ENCODE peak calls at places on chromosomes 6 and 20, in nine cellular contexts. N is tibial nerve; Z is Peyer's patch; I is CD4-positive, alpha-beta memory T cell; L is heart left ventricle; T is ovary; U is A673; B is pancreas; S is astrocyte. P is an unnamed sample. For H3K4me1, the result is how much of the 10 kb centered on the place peaks cover.

GRCh38 chr20:37202267-37202943 is 23.1 kb upstream of the MROH8 start:
- DNase-seq in N (no peak), Z (peak), I (no peak), L (no peak), T (peak), U (peak), B (peak), S (peak), P (peak)

GRCh38 chr20:48597521-48598302 is 230.1 kb downstream of the PREX1 start:
- DNase-seq in N (no peak), Z (peak), I (no peak), L (no peak), T (no peak), U (no peak), B (no peak), S (no peak), P (no peak)

GRCh38 chr6:84728602-84729001 is 35.8 kb downstream of the TBX18 start:
- DNase-seq in N (no peak), Z (no peak), I (no peak), L (no peak), T (no peak), U (peak), B (no peak), S (no peak), P (no peak)

GRCh38 chr6:47524136-47524840 is 46.7 kb downstream of the CD2AP start:
- DNase-seq in N (no peak), Z (no peak), I (no peak), L (no peak), T (no peak), U (no peak), B (no peak), S (peak), P (no peak)

GRCh38 chr6:41025966-41026365 is 13.1 kb downstream of the UNC5CL start:
- DNase-seq in N (no peak), Z (no peak), I (no peak), L (no peak), T (no peak), U (no peak), B (no peak), S (no peak), P (peak)

GRCh38 chr20:38426006-38426405 is 9.1 kb downstream of the SNHG17 start:
- DNase-seq in N (no peak), Z (no peak), I (no peak), L (no peak), T (no peak), U (peak), B (no peak), S (peak), P (no peak)

GRCh38 chr20:7003598-7003997 is 236.1 kb downstream of the BMP2 start:
- DNase-seq in N (no peak), Z (no peak), I (no peak), L (no peak), T (no peak), U (no peak), B (no peak), S (peak), P (no peak)

GRCh38 chr20:49270177-49270576 is 7.7 kb downstream of the ZNFX1 start:
- DNase-seq in N (no peak), Z (no peak), I (no peak), L (no peak), T (no peak), U (no peak), B (no peak), S (peak), P (no peak)

GRCh38 chr20:15708984-15709598 is 864.2 kb downstream of the KIF16B start:
- DNase-seq in N (no peak), Z (peak), I (peak), L (peak), T (no peak), U (peak), B (peak), S (no peak), P (peak)

GRCh38 chr6:73152998-73153757 is 72.1 kb downstream of the KHDC1L start:
- DNase-seq in N (no peak), Z (no peak), I (no peak), L (no peak), T (no peak), U (peak), B (no peak), S (no peak), P (no peak)

GRCh38 chr6:168192195-168192900 is 113.3 kb upstream of the FRMD1 start:
- DNase-seq in N (no peak), Z (peak), I (no peak), L (no peak), T (no peak), U (peak), B (no peak), S (no peak), P (peak)

GRCh38 chr6:105981888-105982358 is 104.2 kb upstream of the PRDM1 start:
- DNase-seq in N (no peak), Z (no peak), I (no peak), L (no peak), T (no peak), U (no peak), B (no peak), S (no peak), P (no peak)

GRCh38 chr6:64013061-64013410 is 377.4 kb downstream of the PHF3 start:
- DNase-seq in N (no peak), Z (no peak), I (no peak), L (no peak), T (no peak), U (no peak), B (no peak), S (no peak), P (no peak)

GRCh38 chr6:170291271-170292110 is 613 bp upstream of the DLL1 start:
- DNase-seq in N (no peak), Z (peak), I (peak), L (peak), T (peak), U (peak), B (peak), S (no peak), P (peak)

GRCh38 chr6:53026526-53026925 is 31.4 kb upstream of the GSTA4 start:
- DNase-seq in N (no peak), Z (no peak), I (no peak), L (no peak), T (no peak), U (no peak), B (no peak), S (no peak), P (no peak)

GRCh38 chr6:154474636-154475428 is 35.7 kb downstream of the CNKSR3 start:
- DNase-seq in N (no peak), Z (no peak), I (no peak), L (no peak), T (no peak), U (no peak), B (no peak), S (peak), P (peak)

GRCh38 chr6:74605942-74606341 is 599.9 kb downstream of the COL12A1 start:
- DNase-seq in N (no peak), Z (no peak), I (no peak), L (no peak), T (no peak), U (no peak), B (no peak), S (no peak), P (no peak)

GRCh38 chr6:29510202-29510601 is 22.4 kb upstream of the MAS1L start:
- DNase-seq in N (no peak), Z (no peak), I (no peak), L (no peak), T (no peak), U (no peak), B (no peak), S (no peak), P (peak)

GRCh38 chr20:50554694-50555579 is 44.8 kb downstream of the PTPN1 start:
- DNase-seq in N (no peak), Z (no peak), I (no peak), L (no peak), T (no peak), U (no peak), B (no peak), S (no peak), P (no peak)

GRCh38 chr6:14665827-14666724 is 548.5 kb downstream of the CD83 start:
- DNase-seq in N (peak), Z (peak), I (no peak), L (no peak), T (no peak), U (no peak), B (no peak), S (peak), P (no peak)

GRCh38 chr20:44576297-44576696 is 6.1 kb upstream of the PKIG start:
- DNase-seq in N (no peak), Z (no peak), I (no peak), L (no peak), T (no peak), U (peak), B (no peak), S (no peak), P (no peak)

GRCh38 chr6:41690541-41691330 is 44.7 kb downstream of the TFEB start:
- DNase-seq in N (no peak), Z (no peak), I (no peak), L (no peak), T (no peak), U (no peak), B (no peak), S (no peak), P (no peak)

GRCh38 chr20:21615617-21616080 is 89.8 kb upstream of the PAX1 start:
- DNase-seq in N (no peak), Z (peak), I (peak), L (peak), T (peak), U (peak), B (peak), S (peak), P (peak)

GRCh38 chr6:99522531-99522930 is 7.3 kb upstream of the USP45 start:
- DNase-seq in N (no peak), Z (no peak), I (no peak), L (no peak), T (peak), U (peak), B (no peak), S (peak), P (no peak)

GRCh38 chr20:23160536-23161243 is 74.6 kb upstream of the CD93 start:
- DNase-seq in N (no peak), Z (no peak), I (no peak), L (no peak), T (no peak), U (no peak), B (no peak), S (peak), P (peak)

GRCh38 chr6:127855542-127856159 is 45.2 kb downstream of the THEMIS start:
- DNase-seq in N (no peak), Z (peak), I (peak), L (no peak), T (no peak), U (peak), B (peak), S (no peak), P (peak)

GRCh38 chr6:107185570-107185969 is 70.3 kb upstream of the BEND3 start:
- DNase-seq in N (no peak), Z (no peak), I (no peak), L (no peak), T (peak), U (peak), B (no peak), S (no peak), P (peak)

GRCh38 chr6:111204881-111205280 is 117.6 kb downstream of the SLC16A10 start:
- DNase-seq in N (no peak), Z (no peak), I (no peak), L (no peak), T (no peak), U (no peak), B (no peak), S (no peak), P (no peak)

GRCh38 chr6:16276991-16277981 is 38.9 kb downstream of the GMPR start:
- DNase-seq in N (peak), Z (peak), I (no peak), L (peak), T (peak), U (peak), B (no peak), S (peak), P (peak)

GRCh38 chr20:51062065-51062464 is 39.2 kb upstream of the KCNG1 start:
- DNase-seq in N (no peak), Z (no peak), I (no peak), L (no peak), T (no peak), U (no peak), B (no peak), S (no peak), P (peak)

GRCh38 chr6:6825986-6826901 is 237.7 kb downstream of the LY86 start:
- DNase-seq in N (no peak), Z (peak), I (no peak), L (peak), T (no peak), U (no peak), B (no peak), S (no peak), P (no peak)

GRCh38 chr6:42911171-42912021 is 4.5 kb upstream of the PTCRA start:
- DNase-seq in N (no peak), Z (no peak), I (no peak), L (no peak), T (no peak), U (no peak), B (no peak), S (no peak), P (peak)

GRCh38 chr20:23356203-23356602 is 5.6 kb downstream of the NXT1 start:
- DNase-seq in N (no peak), Z (no peak), I (no peak), L (peak), T (no peak), U (no peak), B (no peak), S (no peak), P (peak)

GRCh38 chr6:35327349-35328027 is 14.9 kb upstream of the PPARD start:
- DNase-seq in N (no peak), Z (peak), I (peak), L (peak), T (no peak), U (peak), B (peak), S (no peak), P (peak)

GRCh38 chr6:161422710-161423109 is 148.8 kb upstream of the AGPAT4 start:
- DNase-seq in N (no peak), Z (no peak), I (no peak), L (no peak), T (no peak), U (no peak), B (no peak), S (no peak), P (no peak)

GRCh38 chr6:110597754-110598153 is 121.3 kb upstream of the SLC22A16 start:
- DNase-seq in N (no peak), Z (no peak), I (no peak), L (no peak), T (no peak), U (no peak), B (no peak), S (no peak), P (no peak)

GRCh38 chr6:40996591-40997247 is 42.3 kb downstream of the UNC5CL start:
- DNase-seq in N (no peak), Z (no peak), I (no peak), L (no peak), T (no peak), U (no peak), B (peak), S (peak), P (peak)

GRCh38 chr20:36744764-36745191 is 1.1 kb downstream of the NDRG3 start:
- DNase-seq in N (no peak), Z (no peak), I (no peak), L (peak), T (no peak), U (no peak), B (peak), S (no peak), P (peak)

DNA sequence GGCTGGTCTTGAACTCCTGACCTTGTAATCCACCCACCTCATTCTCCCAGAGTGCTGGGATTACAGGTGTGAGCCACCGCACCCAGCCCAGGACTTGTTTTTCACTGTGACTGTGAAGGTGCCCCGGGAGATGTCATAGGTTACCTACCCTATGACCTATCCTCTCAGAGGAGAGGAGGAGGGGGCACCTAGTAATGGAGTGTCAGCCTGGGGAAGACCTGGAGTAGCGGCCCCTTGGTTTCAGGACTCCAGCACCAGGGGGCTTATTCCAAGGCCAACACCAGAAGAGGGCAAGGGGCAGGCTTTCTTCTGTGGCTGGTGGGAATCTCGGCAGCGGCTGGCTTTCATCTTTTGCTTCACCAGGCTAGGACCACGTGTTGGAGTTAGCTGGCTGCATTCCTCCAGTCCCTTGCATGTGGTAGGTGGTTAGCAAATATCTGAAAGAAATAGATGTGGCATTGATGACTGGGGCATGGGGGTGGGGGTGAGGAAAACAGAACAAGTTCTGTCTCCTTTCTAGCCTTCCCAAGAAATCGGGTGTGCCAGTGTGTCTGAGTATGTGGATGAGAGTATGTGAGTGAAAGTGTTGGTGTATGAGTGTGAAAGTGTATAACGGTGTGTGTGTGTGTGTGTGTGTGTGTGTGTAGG is 7.9 kb upstream of the ITPR3 start:
- DNase-seq in N (no peak), Z (no peak), I (no peak), L (no peak), T (no peak), U (no peak), B (no peak), S (peak), P (no peak)
- H3K27ac ChIP-seq in N (peak), Z (no peak), I (no peak), L (no peak), T (no peak), U (no peak), B (no peak), S (peak), P (no peak)

GRCh38 chr6:159100011-159100788 is 55.4 kb upstream of the TAGAP start:
- DNase-seq in N (no peak), Z (no peak), I (no peak), L (no peak), T (no peak), U (no peak), B (no peak), S (no peak), P (peak)

GRCh38 chr6:159100789-159101182 is 56.0 kb upstream of the TAGAP start:
- DNase-seq in N (no peak), Z (no peak), I (no peak), L (no peak), T (no peak), U (no peak), B (no peak), S (no peak), P (peak)

GRCh38 chr6:159099311-159099710 is 54.5 kb upstream of the TAGAP start:
- DNase-seq in N (no peak), Z (no peak), I (peak), L (no peak), T (no peak), U (no peak), B (no peak), S (no peak), P (peak)

GRCh38 chr6:159097256-159097655 is 52.5 kb upstream of the TAGAP start:
- DNase-seq in N (no peak), Z (no peak), I (no peak), L (no peak), T (no peak), U (no peak), B (no peak), S (no peak), P (peak)

GRCh38 chr6:159098636-159099106 is 53.9 kb upstream of the TAGAP start:
- DNase-seq in N (no peak), Z (peak), I (peak), L (no peak), T (no peak), U (no peak), B (no peak), S (no peak), P (peak)
- H3K4me1 ChIP-seq in N (under half), Z (under half), I (half or more), L (under half), T (under half), U (under half), B (under half), S (under half), P (under half)

GRCh38 chr6:159068904-159069578 is 24.2 kb upstream of the TAGAP start:
- DNase-seq in N (no peak), Z (no peak), I (no peak), L (peak), T (no peak), U (no peak), B (no peak), S (no peak), P (peak)
- H3K4me3 ChIP-seq in N (no peak), Z (no peak), I (no peak), L (no peak), T (no peak), U (no peak), B (no peak), S (no peak), P (no peak)

DNA sequence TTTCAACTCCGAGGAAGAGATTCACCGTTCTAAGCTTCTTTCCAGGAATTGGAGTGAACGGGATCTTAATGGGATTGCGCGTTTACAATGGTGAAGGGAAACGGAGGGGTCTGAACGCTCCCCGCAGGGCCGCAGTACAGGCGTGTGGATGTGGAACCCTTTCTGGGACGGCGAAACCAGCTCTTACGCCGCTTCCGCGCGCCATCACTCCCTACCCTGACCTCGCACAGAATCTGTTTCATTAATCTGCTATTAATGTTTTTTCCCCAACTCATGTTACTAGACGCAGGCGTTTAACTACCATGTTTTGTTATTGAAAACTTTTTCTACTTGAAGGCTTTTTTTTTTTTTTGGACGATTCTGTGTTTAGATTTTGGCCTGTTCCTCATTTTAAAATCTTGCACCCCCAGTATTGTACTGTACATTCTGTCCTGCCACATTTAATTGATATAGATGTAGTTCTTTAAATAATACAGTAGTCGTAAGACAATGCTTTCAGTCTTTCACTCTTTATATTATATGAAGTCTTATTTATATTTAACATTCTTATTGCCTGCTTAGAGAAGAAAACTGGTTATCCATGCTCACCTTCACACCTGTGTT is 691 bp upstream of the SUPT3H start:
- DNase-seq in N (no peak), Z (peak), I (no peak), L (peak), T (no peak), U (no peak), B (no peak), S (peak), P (no peak)
- H3K27ac ChIP-seq in N (peak), Z (peak), I (peak), L (peak), T (peak), U (peak), B (peak), S (peak), P (peak)

DNA sequence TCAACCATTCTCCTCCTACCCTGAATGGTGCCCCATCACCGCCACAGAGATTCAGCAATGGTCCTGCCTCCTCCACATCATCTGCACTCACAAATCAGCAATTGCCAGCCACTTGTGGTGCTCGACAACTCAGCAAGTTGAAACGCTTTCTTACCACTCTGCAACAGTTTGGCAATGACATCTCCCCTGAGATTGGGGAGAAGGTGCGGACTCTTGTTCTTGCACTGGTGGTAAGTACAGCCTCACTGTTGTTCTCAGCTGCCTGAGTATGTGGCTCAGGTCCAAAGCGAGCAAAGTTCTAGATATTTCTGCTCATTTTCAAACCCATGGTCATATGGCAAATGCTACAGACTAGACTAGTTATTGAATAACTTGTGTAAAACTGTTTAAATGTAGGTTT is 51.0 kb upstream of the C20orf144 start:
- DNase-seq in N (no peak), Z (no peak), I (no peak), L (no peak), T (no peak), U (no peak), B (no peak), S (no peak), P (no peak)
- H3K4me1 ChIP-seq in N (under half), Z (under half), I (under half), L (under half), T (under half), U (under half), B (under half), S (under half), P (under half)

GRCh38 chr20:59159822-59160740 is 3.5 kb upstream of the ZNF831 start:
- DNase-seq in N (no peak), Z (peak), I (no peak), L (no peak), T (no peak), U (no peak), B (no peak), S (no peak), P (peak)
- H3K4me3 ChIP-seq in N (no peak), Z (peak), I (peak), L (no peak), T (no peak), U (no peak), B (no peak), S (no peak), P (no peak)